ENCODE peak calls at places on chromosomes 7 and 10, in five cellular contexts. N is fibroblast of lung, A is left ventricle myocardium inferior, F is colonic mucosa, J is heart left ventricle. Z is an unnamed sample.

GRCh38 chr10:77179015-77179695 is 458.5 kb downstream of the KCNMA1 start:
- DNase-seq in N (peak; percentile 90), A (no peak), F (no peak), J (peak; percentile 44), Z (peak; percentile 49)

GRCh38 chr10:14554091-14554842 is 220.4 kb downstream of the FAM107B start:
- DNase-seq in N (no peak), A (no peak), F (peak; percentile 50), J (no peak), Z (peak; percentile 46)

GRCh38 chr7:90726623-90727022 is 130.5 kb downstream of the CDK14 start:
- DNase-seq in N (peak; percentile 62), A (no peak), F (no peak), J (no peak), Z (peak; percentile 35)

GRCh38 chr10:21526952-21527633 is 1.6 kb upstream of the SKIDA1 start:
- DNase-seq in N (peak; percentile 69), A (peak; percentile 81), F (peak; percentile 64), J (peak; percentile 77), Z (peak; percentile 60)

GRCh38 chr10:55500931-55501559 is 700.0 kb upstream of the PCDH15 start:
- DNase-seq in N (peak; percentile 32), A (no peak), F (peak; percentile 18), J (peak; percentile 17), Z (peak; percentile 19)

GRCh38 chr10:119320981-119321380 is 113.6 kb downstream of the GRK5 start:
- DNase-seq in N (no peak), A (no peak), F (no peak), J (no peak), Z (no peak)

GRCh38 chr10:100006241-100006886 is 3.4 kb downstream of the DNMBP start:
- DNase-seq in N (peak; percentile 90), A (no peak), F (no peak), J (no peak), Z (no peak)

GRCh38 chr10:3813986-3814831 is 29.2 kb upstream of the KLF6 start:
- DNase-seq in N (peak; percentile 64), A (no peak), F (no peak), J (no peak), Z (no peak)

GRCh38 chr7:105205592-105206211 is 183.0 kb downstream of the SRPK2 start:
- DNase-seq in N (no peak), A (no peak), F (no peak), J (no peak), Z (no peak)

GRCh38 chr7:69412331-69413146 is 185.7 kb upstream of the AUTS2 start:
- DNase-seq in N (no peak), A (peak; percentile 20), F (no peak), J (peak; percentile 56), Z (peak; percentile 8)

GRCh38 chr10:64699244-64699643 is 1178.0 kb downstream of the REEP3 start:
- DNase-seq in N (no peak), A (no peak), F (no peak), J (no peak), Z (no peak)

GRCh38 chr10:5983813-5984212 is 6.5 kb upstream of the IL15RA start:
- DNase-seq in N (peak; percentile 68), A (no peak), F (no peak), J (no peak), Z (no peak)

GRCh38 chr10:11336703-11337102 is 274.7 kb downstream of the USP6NL start:
- DNase-seq in N (no peak), A (no peak), F (no peak), J (no peak), Z (no peak)

GRCh38 chr7:66352071-66352470 is 146.9 kb downstream of the TPST1 start:
- DNase-seq in N (no peak), A (no peak), F (peak; percentile 24), J (no peak), Z (no peak)

GRCh38 chr10:68871105-68871711 is 29.9 kb upstream of the DDX50 start:
- DNase-seq in N (peak; percentile 57), A (no peak), F (no peak), J (no peak), Z (no peak)

GRCh38 chr7:27079234-27079975 is 16.4 kb downstream of the HOXA1 start:
- DNase-seq in N (no peak), A (no peak), F (no peak), J (no peak), Z (no peak)

GRCh38 chr10:131141645-131142445 is 169.7 kb downstream of the TCERG1L start:
- DNase-seq in N (no peak), A (no peak), F (no peak), J (peak; percentile 8), Z (no peak)

GRCh38 chr10:62332406-62332805 is 41.8 kb upstream of the ZNF365 start:
- DNase-seq in N (no peak), A (no peak), F (no peak), J (no peak), Z (no peak)

DNA sequence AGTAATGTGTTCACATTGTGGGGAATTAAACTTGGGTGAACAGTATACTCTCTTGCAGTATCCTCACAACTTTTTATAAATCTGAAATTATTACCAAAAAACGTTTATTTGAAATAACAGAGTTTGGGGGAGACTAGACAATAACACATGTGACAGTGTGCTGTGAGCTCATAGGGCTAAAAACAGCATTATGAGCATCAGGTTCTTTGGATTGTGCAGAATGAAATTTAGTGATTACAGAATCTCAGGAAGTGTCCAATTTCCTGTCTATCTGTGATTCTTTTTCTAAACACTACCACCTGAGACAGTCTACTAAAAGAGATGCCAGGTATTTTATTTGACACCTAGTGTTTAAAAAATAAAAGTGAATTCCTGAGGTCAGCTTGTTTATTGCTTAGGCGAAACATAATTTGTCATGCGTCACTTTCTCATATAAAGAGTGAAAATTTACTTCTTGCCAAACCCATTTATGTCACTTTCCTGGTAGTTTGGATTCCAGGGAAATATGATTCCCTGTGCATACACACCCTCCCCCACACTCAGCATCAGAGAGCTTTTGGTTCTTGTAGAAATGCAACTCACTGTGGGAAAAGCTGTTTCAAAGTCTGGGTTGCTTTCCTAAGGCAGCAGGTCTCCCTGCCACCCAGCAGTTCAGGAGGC is 71.2 kb downstream of the AOAH start:
- DNase-seq in N (peak; percentile 80), A (no peak), F (peak; percentile 37), J (no peak), Z (no peak)
- H3K9me3 ChIP-seq in N (no peaks in the 10 kb centered on the region), A (no peaks in the 10 kb centered on the region), F (no peaks in the 10 kb centered on the region), J (no peaks in the 10 kb centered on the region), Z (no peaks in the 10 kb centered on the region)

GRCh38 chr10:95907454-95908253 is at the start of gene CC2D2B:
- DNase-seq in N (peak; percentile 85), A (peak; percentile 83), F (peak; percentile 85), J (peak; percentile 87), Z (peak; percentile 83)

GRCh38 chr10:95909591-95909990 is 1.8 kb downstream of the CC2D2B start:
- DNase-seq in N (no peak), A (no peak), F (no peak), J (no peak), Z (no peak)

GRCh38 chr10:95906675-95907453 is 911 bp upstream of the CC2D2B start:
- DNase-seq in N (peak; percentile 74), A (peak; percentile 26), F (peak; percentile 63), J (peak; percentile 36), Z (peak; percentile 65)

GRCh38 chr10:95908450-95908849 is 675 bp downstream of the CC2D2B start:
- DNase-seq in N (no peak), A (no peak), F (no peak), J (no peak), Z (no peak)
- H3K4me3 ChIP-seq in N (peak overlapping the region; percentile 87), A (peak overlapping the region; percentile 82), F (no peak overlapping the region), J (no peak overlapping the region), Z (no peak overlapping the region)

GRCh38 chr7:158411232-158411950 is 176.2 kb downstream of the PTPRN2 start:
- DNase-seq in N (no peak), A (no peak), F (no peak), J (no peak), Z (no peak)
- H3K9me3 ChIP-seq in N (no peaks in the 10 kb centered on the region), A (no peaks in the 10 kb centered on the region), F (no peaks in the 10 kb centered on the region), J (no peaks in the 10 kb centered on the region), Z (no peaks in the 10 kb centered on the region)

DNA sequence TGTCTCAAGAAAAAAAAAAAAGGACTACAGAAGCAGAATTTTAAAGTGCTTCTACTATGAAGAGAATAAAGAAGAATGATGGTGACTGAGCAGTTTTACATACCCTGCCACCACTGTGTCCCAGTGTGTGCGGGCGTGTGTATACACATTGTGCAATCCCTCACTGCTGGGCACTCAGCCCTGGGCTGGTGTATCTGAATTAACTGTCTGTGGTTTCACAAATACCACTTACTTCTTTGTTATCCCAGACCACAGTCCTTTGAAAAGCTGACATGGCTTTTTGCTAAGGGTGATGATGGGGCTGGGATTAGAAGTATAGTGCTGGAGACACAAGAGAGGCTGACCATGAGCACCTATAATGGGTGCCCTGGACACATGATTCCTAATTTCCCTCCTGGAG is 21.1 kb upstream of the TRPV6 start:
- DNase-seq in N (no peak), A (no peak), F (no peak), J (no peak), Z (no peak)
- H3K4me3 ChIP-seq in N (no peak overlapping the region), A (no peak overlapping the region), F (no peak overlapping the region), J (no peak overlapping the region), Z (no peak overlapping the region)

GRCh38 chr7:261341-262250 is 28.4 kb upstream of the FOXL3 start:
- DNase-seq in N (no peak), A (peak; percentile 17), F (no peak), J (peak; percentile 19), Z (no peak)
- H3K9me3 ChIP-seq in N (peaks cover 4% of the 10 kb centered on the region), A (peaks cover 7% of the 10 kb centered on the region), F (no peaks in the 10 kb centered on the region), J (peaks cover 2% of the 10 kb centered on the region), Z (no peaks in the 10 kb centered on the region)

GRCh38 chr10:133467286-133467911 is 13.7 kb downstream of the SCART1 start:
- DNase-seq in N (no peak), A (no peak), F (no peak), J (no peak), Z (no peak)
- H3K4me3 ChIP-seq in N (no peak overlapping the region), A (no peak overlapping the region), F (no peak overlapping the region), J (no peak overlapping the region), Z (no peak overlapping the region)

Z was measured in body of pancreas.